ENCODE peak calls at places on chromosome 22, in nine cellular contexts. E, B, U, I, O, G, Y, W and Q are unnamed samples.

GRCh38 chr22:38867124-38867455 is 4.9 kb downstream of the CBX6 start:
- DNase-seq in E (no peak), B (no peak), U (no peak), I (no peak), O (no peak), G (no peak), Y (no peak), W (no peak), Q (no peak)

GRCh38 chr22:43066844-43067385 is 22.3 kb downstream of the TTLL1 start:
- DNase-seq in E (peak; percentile 78), B (no peak), U (no peak), I (no peak), O (no peak), G (no peak), Y (no peak), W (no peak), Q (no peak)

GRCh38 chr22:24189249-24190158 is 8.2 kb downstream of the SUSD2 start:
- DNase-seq in E (peak; percentile 80), B (peak; percentile 74), U (peak; percentile 59), I (no peak), O (peak; percentile 22), G (peak; percentile 87), Y (no peak), W (peak; percentile 75), Q (peak; percentile 73)

GRCh38 chr22:30013201-30013600 is 67.1 kb upstream of the HORMAD2 start:
- DNase-seq in E (no peak), B (no peak), U (no peak), I (no peak), O (no peak), G (no peak), Y (no peak), W (no peak), Q (no peak)

GRCh38 chr22:23192133-23192532 is 11.8 kb downstream of the BCR start:
- DNase-seq in E (no peak), B (no peak), U (no peak), I (no peak), O (no peak), G (no peak), Y (no peak), W (no peak), Q (no peak)

GRCh38 chr22:45504703-45505341 is 2.1 kb downstream of the FBLN1 start:
- DNase-seq in E (peak; percentile 75), B (peak; percentile 48), U (no peak), I (no peak), O (no peak), G (no peak), Y (no peak), W (no peak), Q (no peak)

GRCh38 chr22:40215266-40215665 is 37.5 kb downstream of the TNRC6B start:
- DNase-seq in E (no peak), B (peak; percentile 37), U (peak; percentile 36), I (no peak), O (no peak), G (no peak), Y (no peak), W (peak; percentile 25), Q (no peak)

GRCh38 chr22:29146771-29147170 is 58.9 kb upstream of the EMID1 start:
- DNase-seq in E (no peak), B (no peak), U (no peak), I (no peak), O (no peak), G (peak; percentile 41), Y (no peak), W (no peak), Q (no peak)

GRCh38 chr22:39908121-39908520 is 7.2 kb downstream of the GRAP2 start:
- DNase-seq in E (no peak), B (no peak), U (no peak), I (no peak), O (no peak), G (no peak), Y (no peak), W (no peak), Q (no peak)

DNA sequence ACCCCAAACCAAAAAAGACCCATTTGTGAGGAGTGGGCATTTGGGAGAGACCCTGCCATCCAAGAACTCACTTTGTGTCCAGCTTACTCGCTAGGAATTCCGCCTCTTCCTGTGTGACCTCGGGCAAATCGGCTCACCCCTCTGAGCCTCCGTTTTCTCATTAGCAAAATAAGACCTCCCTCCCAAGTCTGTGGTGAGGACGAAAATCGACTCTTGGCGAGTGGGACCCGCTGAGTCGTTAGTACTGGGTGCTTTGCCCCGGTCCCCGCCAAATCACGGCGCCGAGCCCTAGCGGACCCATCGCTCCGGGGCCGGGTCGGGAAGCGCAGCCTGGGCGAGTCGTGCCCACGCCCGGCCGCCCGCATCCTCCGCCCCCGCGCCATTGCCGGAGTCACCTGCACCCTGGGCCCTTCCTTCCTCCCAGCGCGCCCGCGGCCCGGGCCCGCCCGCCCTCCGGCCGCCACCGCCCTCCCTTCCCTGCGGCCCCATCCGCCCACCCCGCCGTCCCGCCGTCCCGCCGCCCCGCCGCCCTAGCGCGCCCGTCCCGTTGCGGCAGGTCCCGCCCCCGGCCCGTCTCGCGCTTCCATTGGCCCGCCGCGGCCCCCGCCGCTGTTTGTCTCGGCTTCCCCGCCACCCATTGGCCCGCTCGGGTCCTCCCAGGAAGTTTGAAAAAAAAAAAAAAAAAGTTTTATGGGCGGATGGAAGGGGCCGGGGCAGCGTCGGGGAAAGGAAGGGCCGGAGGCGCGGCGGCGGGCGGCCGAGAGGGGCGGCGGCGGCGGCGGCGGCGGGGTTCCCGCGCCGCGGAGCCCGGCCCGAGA is 48.9 kb downstream of the TRIOBP start:
- DNase-seq in E (peak; percentile 95), B (peak; percentile 93), U (peak; percentile 93), I (peak; percentile 78), O (peak; percentile 82), G (peak; percentile 96), Y (no peak), W (peak; percentile 92), Q (peak; percentile 95)
- H3K27ac ChIP-seq in E (peak overlapping the region; percentile 71), B (peak overlapping the region; percentile 82), U (peak overlapping the region; percentile 66), I (peak overlapping the region; percentile 48), O (peak overlapping the region; percentile 60), G (peak overlapping the region; percentile 97), Y (peak overlapping the region; percentile 99), W (peak overlapping the region; percentile 87), Q (peak overlapping the region; percentile 98)

GRCh38 chr22:46678785-46679700 is 58.9 kb downstream of the GRAMD4 start:
- DNase-seq in E (peak; percentile 63), B (no peak), U (no peak), I (no peak), O (no peak), G (no peak), Y (no peak), W (no peak), Q (no peak)
- H3K4me1 ChIP-seq in E (peaks cover 12% of the 10 kb centered on the region), B (peaks cover 11% of the 10 kb centered on the region), U (peaks cover 26% of the 10 kb centered on the region), I (peaks cover 10% of the 10 kb centered on the region), O (peaks cover 14% of the 10 kb centered on the region), G (no peaks in the 10 kb centered on the region), Y (peaks cover 24% of the 10 kb centered on the region), W (peaks cover 5% of the 10 kb centered on the region), Q (peaks cover 11% of the 10 kb centered on the region)

DNA sequence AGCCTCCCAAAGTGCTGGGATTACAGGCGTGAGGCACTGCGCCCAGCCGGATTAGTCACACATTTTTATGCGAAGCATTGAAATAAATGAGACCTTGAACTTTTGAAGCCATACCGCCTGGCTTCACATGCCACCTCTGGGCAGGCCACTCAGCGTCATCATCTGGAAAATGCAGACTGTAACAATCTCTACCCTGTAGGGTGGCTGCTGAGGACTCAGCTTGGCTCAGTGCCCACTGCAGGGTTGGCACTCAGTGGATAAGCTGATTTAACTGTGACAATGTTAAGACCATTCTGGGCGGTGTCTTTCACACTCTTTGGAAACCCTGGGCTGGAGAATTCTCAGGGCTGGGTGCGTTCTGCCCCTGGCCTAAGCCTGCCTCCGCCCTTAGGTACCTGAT is 8.5 kb downstream of the SH3BP1 start:
- DNase-seq in E (no peak), B (no peak), U (no peak), I (no peak), O (no peak), G (no peak), Y (no peak), W (peak; percentile 61), Q (peak; percentile 67)
- H3K27ac ChIP-seq in E (no peak overlapping the region), B (no peak overlapping the region), U (no peak overlapping the region), I (no peak overlapping the region), O (no peak overlapping the region), G (no peak overlapping the region), Y (peak overlapping the region; percentile 75), W (no peak overlapping the region), Q (no peak overlapping the region)

GRCh38 chr22:50248192-50249084 is 2.6 kb downstream of the HDAC10 start:
- DNase-seq in E (no peak), B (no peak), U (no peak), I (no peak), O (no peak), G (no peak), Y (no peak), W (no peak), Q (no peak)
- H3K4me1 ChIP-seq in E (peaks cover 7% of the 10 kb centered on the region), B (peaks cover 32% of the 10 kb centered on the region), U (peaks cover 53% of the 10 kb centered on the region), I (peaks cover 43% of the 10 kb centered on the region), O (peaks cover 57% of the 10 kb centered on the region), G (no peaks in the 10 kb centered on the region), Y (peaks cover 84% of the 10 kb centered on the region), W (peaks cover 32% of the 10 kb centered on the region), Q (peaks cover 48% of the 10 kb centered on the region)

DNA sequence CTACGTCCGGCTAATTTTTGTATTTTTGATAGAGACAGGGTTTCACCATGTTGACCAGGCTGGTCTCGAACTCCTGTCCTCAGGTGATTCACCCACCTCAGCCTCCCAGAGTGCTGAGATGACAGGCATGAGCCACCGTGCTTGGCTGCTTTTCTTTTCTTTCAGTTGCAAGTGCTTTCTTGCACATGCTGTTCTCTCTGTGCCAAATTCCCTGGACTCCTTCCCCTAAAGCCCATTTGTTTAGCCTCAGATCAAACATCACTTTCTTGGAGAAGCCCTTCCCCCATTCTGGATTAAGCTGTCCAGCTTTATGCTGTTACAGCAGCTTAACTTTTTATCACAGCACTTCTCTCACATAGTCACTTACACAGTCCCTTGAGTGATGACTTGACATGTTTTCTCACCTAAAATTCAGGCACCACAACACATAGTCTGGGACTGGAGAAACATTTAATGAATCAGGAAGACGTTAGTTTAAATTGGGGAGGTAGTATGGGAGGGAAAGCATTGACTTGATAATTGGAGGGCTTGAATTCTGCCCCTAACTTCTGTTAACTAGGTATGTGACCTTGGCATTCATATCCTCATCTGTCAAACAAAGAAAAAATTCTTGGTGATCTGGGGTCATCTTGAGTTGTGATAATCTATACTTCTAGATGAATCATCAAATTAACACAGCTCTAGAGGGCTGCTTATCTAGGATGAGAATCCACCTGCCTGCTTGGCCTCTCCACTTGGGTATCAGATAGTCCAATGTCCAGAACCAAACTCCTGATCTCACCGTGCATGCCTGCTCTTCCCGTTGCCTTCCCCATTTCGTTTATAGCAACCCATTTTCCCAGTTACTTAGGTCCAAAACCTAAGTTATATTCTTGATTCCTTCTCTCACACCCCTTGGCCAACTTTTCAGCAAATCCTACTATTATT is 18.4 kb downstream of the ACO2 start:
- DNase-seq in E (no peak), B (no peak), U (no peak), I (no peak), O (no peak), G (no peak), Y (no peak), W (no peak), Q (no peak)
- H3K27ac ChIP-seq in E (no peak overlapping the region), B (peak overlapping the region; percentile 63), U (no peak overlapping the region), I (no peak overlapping the region), O (no peak overlapping the region), G (peak overlapping the region; percentile 64), Y (peak overlapping the region; percentile 78), W (peak overlapping the region; percentile 12), Q (peak overlapping the region; percentile 10)

DNA sequence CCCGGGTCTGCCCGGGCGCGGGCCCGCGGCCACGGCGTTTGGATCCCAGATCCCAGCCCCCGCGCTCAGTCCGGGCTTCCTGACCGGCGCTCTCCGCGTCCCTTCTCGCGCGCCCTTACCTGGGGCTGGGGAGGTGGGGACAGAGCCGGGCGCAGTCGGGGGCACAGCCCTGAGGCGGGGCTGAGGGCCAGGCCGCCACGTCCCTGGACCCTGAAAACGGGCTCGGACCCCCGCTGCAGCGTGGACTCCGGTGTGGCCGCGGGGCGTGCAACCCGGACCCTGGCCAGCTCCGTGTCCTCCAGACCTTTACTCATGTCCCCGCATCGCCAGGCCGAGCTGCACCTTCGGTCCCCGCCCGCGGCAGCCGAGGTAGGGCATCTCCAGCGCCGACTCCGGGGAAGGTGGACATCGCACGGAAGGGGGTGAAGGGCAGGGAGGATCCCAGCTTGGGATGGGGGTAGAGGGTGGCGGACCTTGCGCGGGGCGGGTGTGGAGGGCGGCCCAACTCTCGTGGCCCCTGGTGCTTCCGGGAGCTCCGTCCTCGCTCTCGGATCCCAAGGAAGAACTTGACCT is 9.9 kb upstream of the AIFM3 start:
- DNase-seq in E (peak; percentile 67), B (peak; percentile 27), U (no peak), I (no peak), O (no peak), G (no peak), Y (no peak), W (no peak), Q (peak; percentile 44)
- H3K4me1 ChIP-seq in E (peaks cover 15% of the 10 kb centered on the region), B (peaks cover 6% of the 10 kb centered on the region), U (no peaks in the 10 kb centered on the region), I (peaks cover 16% of the 10 kb centered on the region), O (peaks cover 13% of the 10 kb centered on the region), G (no peaks in the 10 kb centered on the region), Y (peaks cover 74% of the 10 kb centered on the region), W (peaks cover 6% of the 10 kb centered on the region), Q (peaks cover 47% of the 10 kb centered on the region)